ENCODE peak calls at places on chromosomes 2 and 18, in ten cellular contexts. One of them, this sample, is unnamed.

GRCh38 chr18:73895701-73896100 is 251.9 kb downstream of the FBXO15 start:
- DNase-seq in left ventricle myocardium inferior: no peak
- DNase-seq in choroid plexus epithelial cell: no peak
- DNase-seq in GM20000: no peak
- DNase-seq in foreskin melanocyte: no peak
- DNase-seq in stimulated activated CD4-positive, alpha-beta T cell treated with anti-CD3 and anti-CD28 coated beads, Interleukin-15, amount 100 ng/mL, for 1 hour: no peak
- DNase-seq in HTR-8/SVneo: no peak
- DNase-seq in AML-193: no peak
- DNase-seq in NT2/D1: no peak
- DNase-seq in NCI-H510A treated with DMSO at 0.1 percent for 48 hours: peak; percentile 97
- DNase-seq in this sample: no peak

GRCh38 chr2:18949871-18950597 is 360.7 kb upstream of the NT5C1B start:
- DNase-seq in NCI-H510A treated with DMSO at 0.1 percent for 48 hours: no peak
- DNase-seq in stimulated activated CD4-positive, alpha-beta T cell treated with anti-CD3 and anti-CD28 coated beads, Interleukin-15, amount 100 ng/mL, for 1 hour: no peak
- DNase-seq in foreskin melanocyte: peak; percentile 15
- DNase-seq in AML-193: no peak
- DNase-seq in GM20000: no peak
- DNase-seq in NT2/D1: no peak
- DNase-seq in HTR-8/SVneo: peak; percentile 53
- DNase-seq in left ventricle myocardium inferior: no peak
- DNase-seq in choroid plexus epithelial cell: peak; percentile 93
- DNase-seq in this sample: no peak

GRCh38 chr2:83196225-83196624 is 1262.9 kb downstream of the SUCLG1 start:
- DNase-seq in GM20000: no peak
- DNase-seq in choroid plexus epithelial cell: peak; percentile 77
- DNase-seq in HTR-8/SVneo: peak; percentile 46
- DNase-seq in left ventricle myocardium inferior: no peak
- DNase-seq in foreskin melanocyte: peak; percentile 9
- DNase-seq in NT2/D1: no peak
- DNase-seq in stimulated activated CD4-positive, alpha-beta T cell treated with anti-CD3 and anti-CD28 coated beads, Interleukin-15, amount 100 ng/mL, for 1 hour: no peak
- DNase-seq in AML-193: peak; percentile 2
- DNase-seq in NCI-H510A treated with DMSO at 0.1 percent for 48 hours: peak; percentile 52
- DNase-seq in this sample: no peak

GRCh38 chr18:3453540-3454364 is 3.8 kb downstream of the TGIF1 start:
- DNase-seq in foreskin melanocyte: peak; percentile 96
- DNase-seq in left ventricle myocardium inferior: peak; percentile 20
- DNase-seq in HTR-8/SVneo: no peak
- DNase-seq in choroid plexus epithelial cell: peak; percentile 96
- DNase-seq in NCI-H510A treated with DMSO at 0.1 percent for 48 hours: peak; percentile 40
- DNase-seq in AML-193: peak; percentile 56
- DNase-seq in NT2/D1: no peak
- DNase-seq in stimulated activated CD4-positive, alpha-beta T cell treated with anti-CD3 and anti-CD28 coated beads, Interleukin-15, amount 100 ng/mL, for 1 hour: no peak
- DNase-seq in GM20000: peak; percentile 25
- DNase-seq in this sample: peak; percentile 20

GRCh38 chr2:117065912-117066311 is 748.6 kb upstream of the DDX18 start:
- DNase-seq in NT2/D1: no peak
- DNase-seq in choroid plexus epithelial cell: no peak
- DNase-seq in stimulated activated CD4-positive, alpha-beta T cell treated with anti-CD3 and anti-CD28 coated beads, Interleukin-15, amount 100 ng/mL, for 1 hour: no peak
- DNase-seq in GM20000: no peak
- DNase-seq in AML-193: no peak
- DNase-seq in foreskin melanocyte: peak; percentile 40
- DNase-seq in NCI-H510A treated with DMSO at 0.1 percent for 48 hours: no peak
- DNase-seq in HTR-8/SVneo: no peak
- DNase-seq in left ventricle myocardium inferior: no peak
- DNase-seq in this sample: no peak

GRCh38 chr18:32714571-32715148 is 58.2 kb downstream of the KLHL14 start:
- DNase-seq in stimulated activated CD4-positive, alpha-beta T cell treated with anti-CD3 and anti-CD28 coated beads, Interleukin-15, amount 100 ng/mL, for 1 hour: no peak
- DNase-seq in choroid plexus epithelial cell: peak; percentile 86
- DNase-seq in GM20000: peak; percentile 48
- DNase-seq in NCI-H510A treated with DMSO at 0.1 percent for 48 hours: peak; percentile 98
- DNase-seq in NT2/D1: peak; percentile 73
- DNase-seq in HTR-8/SVneo: peak; percentile 2
- DNase-seq in AML-193: peak; percentile 60
- DNase-seq in left ventricle myocardium inferior: no peak
- DNase-seq in foreskin melanocyte: peak; percentile 82
- DNase-seq in this sample: no peak

GRCh38 chr2:85057236-85057635 is 76.0 kb upstream of the TCF7L1 start:
- DNase-seq in choroid plexus epithelial cell: no peak
- DNase-seq in left ventricle myocardium inferior: no peak
- DNase-seq in stimulated activated CD4-positive, alpha-beta T cell treated with anti-CD3 and anti-CD28 coated beads, Interleukin-15, amount 100 ng/mL, for 1 hour: no peak
- DNase-seq in NCI-H510A treated with DMSO at 0.1 percent for 48 hours: peak; percentile 72
- DNase-seq in HTR-8/SVneo: no peak
- DNase-seq in foreskin melanocyte: no peak
- DNase-seq in NT2/D1: no peak
- DNase-seq in GM20000: no peak
- DNase-seq in AML-193: no peak
- DNase-seq in this sample: no peak

GRCh38 chr2:71071681-71072398 is 3.4 kb downstream of the NAGK start:
- DNase-seq in NT2/D1: no peak
- DNase-seq in stimulated activated CD4-positive, alpha-beta T cell treated with anti-CD3 and anti-CD28 coated beads, Interleukin-15, amount 100 ng/mL, for 1 hour: peak; percentile 30
- DNase-seq in choroid plexus epithelial cell: peak; percentile 17
- DNase-seq in AML-193: peak; percentile 97
- DNase-seq in left ventricle myocardium inferior: peak; percentile 23
- DNase-seq in foreskin melanocyte: peak; percentile 77
- DNase-seq in HTR-8/SVneo: no peak
- DNase-seq in NCI-H510A treated with DMSO at 0.1 percent for 48 hours: no peak
- DNase-seq in GM20000: peak; percentile 80
- DNase-seq in this sample: peak; percentile 7

GRCh38 chr2:72859831-72860262 is 27.4 kb upstream of the SPR start:
- DNase-seq in AML-193: peak; percentile 22
- DNase-seq in HTR-8/SVneo: peak; percentile 64
- DNase-seq in GM20000: peak; percentile 61
- DNase-seq in NCI-H510A treated with DMSO at 0.1 percent for 48 hours: peak; percentile 78
- DNase-seq in choroid plexus epithelial cell: peak; percentile 81
- DNase-seq in NT2/D1: peak; percentile 67
- DNase-seq in stimulated activated CD4-positive, alpha-beta T cell treated with anti-CD3 and anti-CD28 coated beads, Interleukin-15, amount 100 ng/mL, for 1 hour: peak; percentile 18
- DNase-seq in left ventricle myocardium inferior: no peak
- DNase-seq in foreskin melanocyte: peak; percentile 27
- DNase-seq in this sample: peak; percentile 16

GRCh38 chr18:60892441-60892840 is 440.8 kb upstream of the CDH20 start:
- DNase-seq in left ventricle myocardium inferior: no peak
- DNase-seq in NT2/D1: no peak
- DNase-seq in NCI-H510A treated with DMSO at 0.1 percent for 48 hours: no peak
- DNase-seq in HTR-8/SVneo: no peak
- DNase-seq in AML-193: no peak
- DNase-seq in foreskin melanocyte: no peak
- DNase-seq in GM20000: no peak
- DNase-seq in choroid plexus epithelial cell: peak; percentile 59
- DNase-seq in stimulated activated CD4-positive, alpha-beta T cell treated with anti-CD3 and anti-CD28 coated beads, Interleukin-15, amount 100 ng/mL, for 1 hour: no peak
- DNase-seq in this sample: no peak

GRCh38 chr2:190216829-190217228 is 102.8 kb downstream of the HIBCH start:
- DNase-seq in HTR-8/SVneo: no peak
- DNase-seq in AML-193: no peak
- DNase-seq in foreskin melanocyte: no peak
- DNase-seq in GM20000: no peak
- DNase-seq in stimulated activated CD4-positive, alpha-beta T cell treated with anti-CD3 and anti-CD28 coated beads, Interleukin-15, amount 100 ng/mL, for 1 hour: no peak
- DNase-seq in NCI-H510A treated with DMSO at 0.1 percent for 48 hours: peak; percentile 94
- DNase-seq in left ventricle myocardium inferior: peak; percentile 41
- DNase-seq in NT2/D1: peak; percentile 23
- DNase-seq in choroid plexus epithelial cell: peak; percentile 20
- DNase-seq in this sample: no peak

GRCh38 chr2:179569834-179570233 is 291.6 kb downstream of the ZNF385B start:
- DNase-seq in GM20000: no peak
- DNase-seq in foreskin melanocyte: no peak
- DNase-seq in choroid plexus epithelial cell: peak; percentile 85
- DNase-seq in stimulated activated CD4-positive, alpha-beta T cell treated with anti-CD3 and anti-CD28 coated beads, Interleukin-15, amount 100 ng/mL, for 1 hour: no peak
- DNase-seq in NT2/D1: no peak
- DNase-seq in NCI-H510A treated with DMSO at 0.1 percent for 48 hours: no peak
- DNase-seq in left ventricle myocardium inferior: no peak
- DNase-seq in AML-193: no peak
- DNase-seq in HTR-8/SVneo: peak; percentile 63
- DNase-seq in this sample: peak; percentile 41

GRCh38 chr2:17051558-17051957 is 385.9 kb upstream of the CYRIA start:
- DNase-seq in left ventricle myocardium inferior: no peak
- DNase-seq in choroid plexus epithelial cell: peak; percentile 18
- DNase-seq in HTR-8/SVneo: no peak
- DNase-seq in GM20000: no peak
- DNase-seq in NCI-H510A treated with DMSO at 0.1 percent for 48 hours: no peak
- DNase-seq in foreskin melanocyte: peak; percentile 74
- DNase-seq in stimulated activated CD4-positive, alpha-beta T cell treated with anti-CD3 and anti-CD28 coated beads, Interleukin-15, amount 100 ng/mL, for 1 hour: no peak
- DNase-seq in AML-193: no peak
- DNase-seq in NT2/D1: no peak
- DNase-seq in this sample: no peak

GRCh38 chr18:31045599-31045998 is 3.1 kb upstream of the DSC3 start:
- DNase-seq in NCI-H510A treated with DMSO at 0.1 percent for 48 hours: no peak
- DNase-seq in HTR-8/SVneo: no peak
- DNase-seq in AML-193: no peak
- DNase-seq in foreskin melanocyte: no peak
- DNase-seq in choroid plexus epithelial cell: no peak
- DNase-seq in left ventricle myocardium inferior: no peak
- DNase-seq in stimulated activated CD4-positive, alpha-beta T cell treated with anti-CD3 and anti-CD28 coated beads, Interleukin-15, amount 100 ng/mL, for 1 hour: no peak
- DNase-seq in NT2/D1: no peak
- DNase-seq in GM20000: no peak
- DNase-seq in this sample: no peak

GRCh38 chr2:156189143-156189542 is 143.4 kb downstream of the NR4A2 start:
- DNase-seq in AML-193: no peak
- DNase-seq in NT2/D1: no peak
- DNase-seq in HTR-8/SVneo: no peak
- DNase-seq in choroid plexus epithelial cell: no peak
- DNase-seq in NCI-H510A treated with DMSO at 0.1 percent for 48 hours: peak; percentile 61
- DNase-seq in GM20000: no peak
- DNase-seq in stimulated activated CD4-positive, alpha-beta T cell treated with anti-CD3 and anti-CD28 coated beads, Interleukin-15, amount 100 ng/mL, for 1 hour: no peak
- DNase-seq in foreskin melanocyte: no peak
- DNase-seq in left ventricle myocardium inferior: no peak
- DNase-seq in this sample: no peak

GRCh38 chr18:54284967-54285785 is 15.9 kb downstream of the POLI start:
- DNase-seq in NCI-H510A treated with DMSO at 0.1 percent for 48 hours: no peak
- DNase-seq in GM20000: peak; percentile 79
- DNase-seq in NT2/D1: no peak
- DNase-seq in HTR-8/SVneo: no peak
- DNase-seq in stimulated activated CD4-positive, alpha-beta T cell treated with anti-CD3 and anti-CD28 coated beads, Interleukin-15, amount 100 ng/mL, for 1 hour: no peak
- DNase-seq in choroid plexus epithelial cell: peak; percentile 83
- DNase-seq in left ventricle myocardium inferior: peak; percentile 55
- DNase-seq in AML-193: no peak
- DNase-seq in foreskin melanocyte: no peak
- DNase-seq in this sample: no peak

GRCh38 chr2:165425556-165425955 is 43.9 kb upstream of the CSRNP3 start:
- DNase-seq in GM20000: no peak
- DNase-seq in HTR-8/SVneo: no peak
- DNase-seq in foreskin melanocyte: no peak
- DNase-seq in NT2/D1: no peak
- DNase-seq in AML-193: no peak
- DNase-seq in left ventricle myocardium inferior: no peak
- DNase-seq in NCI-H510A treated with DMSO at 0.1 percent for 48 hours: no peak
- DNase-seq in stimulated activated CD4-positive, alpha-beta T cell treated with anti-CD3 and anti-CD28 coated beads, Interleukin-15, amount 100 ng/mL, for 1 hour: no peak
- DNase-seq in choroid plexus epithelial cell: no peak
- DNase-seq in this sample: no peak

GRCh38 chr2:237872178-237872887 is 12.9 kb downstream of the RAMP1 start:
- DNase-seq in foreskin melanocyte: no peak
- DNase-seq in GM20000: no peak
- DNase-seq in choroid plexus epithelial cell: no peak
- DNase-seq in NT2/D1: no peak
- DNase-seq in left ventricle myocardium inferior: no peak
- DNase-seq in stimulated activated CD4-positive, alpha-beta T cell treated with anti-CD3 and anti-CD28 coated beads, Interleukin-15, amount 100 ng/mL, for 1 hour: no peak
- DNase-seq in HTR-8/SVneo: no peak
- DNase-seq in AML-193: no peak
- DNase-seq in NCI-H510A treated with DMSO at 0.1 percent for 48 hours: no peak
- DNase-seq in this sample: no peak

GRCh38 chr18:34993289-34993688 is 47.9 kb upstream of the MAPRE2 start:
- DNase-seq in left ventricle myocardium inferior: no peak
- DNase-seq in NT2/D1: no peak
- DNase-seq in GM20000: no peak
- DNase-seq in AML-193: peak; percentile 43
- DNase-seq in HTR-8/SVneo: no peak
- DNase-seq in foreskin melanocyte: no peak
- DNase-seq in choroid plexus epithelial cell: no peak
- DNase-seq in stimulated activated CD4-positive, alpha-beta T cell treated with anti-CD3 and anti-CD28 coated beads, Interleukin-15, amount 100 ng/mL, for 1 hour: no peak
- DNase-seq in NCI-H510A treated with DMSO at 0.1 percent for 48 hours: no peak
- DNase-seq in this sample: no peak

GRCh38 chr2:213411582-213412289 is 127.5 kb downstream of the SPAG16 start:
- DNase-seq in AML-193: no peak
- DNase-seq in foreskin melanocyte: no peak
- DNase-seq in stimulated activated CD4-positive, alpha-beta T cell treated with anti-CD3 and anti-CD28 coated beads, Interleukin-15, amount 100 ng/mL, for 1 hour: no peak
- DNase-seq in NT2/D1: no peak
- DNase-seq in HTR-8/SVneo: no peak
- DNase-seq in NCI-H510A treated with DMSO at 0.1 percent for 48 hours: no peak
- DNase-seq in choroid plexus epithelial cell: no peak
- DNase-seq in left ventricle myocardium inferior: no peak
- DNase-seq in GM20000: no peak
- DNase-seq in this sample: no peak

GRCh38 chr2:170165129-170165528 is 12.8 kb upstream of the MYO3B start:
- DNase-seq in foreskin melanocyte: no peak
- DNase-seq in NCI-H510A treated with DMSO at 0.1 percent for 48 hours: no peak
- DNase-seq in HTR-8/SVneo: no peak
- DNase-seq in stimulated activated CD4-positive, alpha-beta T cell treated with anti-CD3 and anti-CD28 coated beads, Interleukin-15, amount 100 ng/mL, for 1 hour: no peak
- DNase-seq in NT2/D1: no peak
- DNase-seq in left ventricle myocardium inferior: no peak
- DNase-seq in GM20000: no peak
- DNase-seq in AML-193: no peak
- DNase-seq in choroid plexus epithelial cell: no peak
- DNase-seq in this sample: no peak

GRCh38 chr2:223856021-223856420 is 18.6 kb upstream of the AP1S3 start:
- DNase-seq in foreskin melanocyte: no peak
- DNase-seq in left ventricle myocardium inferior: no peak
- DNase-seq in NT2/D1: no peak
- DNase-seq in HTR-8/SVneo: no peak
- DNase-seq in choroid plexus epithelial cell: peak; percentile 21
- DNase-seq in AML-193: no peak
- DNase-seq in stimulated activated CD4-positive, alpha-beta T cell treated with anti-CD3 and anti-CD28 coated beads, Interleukin-15, amount 100 ng/mL, for 1 hour: no peak
- DNase-seq in NCI-H510A treated with DMSO at 0.1 percent for 48 hours: no peak
- DNase-seq in GM20000: no peak
- DNase-seq in this sample: no peak

GRCh38 chr2:241935314-241935713 is 65.8 kb downstream of the RTP5 start:
- DNase-seq in choroid plexus epithelial cell: peak; percentile 67
- DNase-seq in stimulated activated CD4-positive, alpha-beta T cell treated with anti-CD3 and anti-CD28 coated beads, Interleukin-15, amount 100 ng/mL, for 1 hour: no peak
- DNase-seq in GM20000: no peak
- DNase-seq in AML-193: no peak
- DNase-seq in foreskin melanocyte: no peak
- DNase-seq in NCI-H510A treated with DMSO at 0.1 percent for 48 hours: no peak
- DNase-seq in left ventricle myocardium inferior: no peak
- DNase-seq in HTR-8/SVneo: peak; percentile 57
- DNase-seq in NT2/D1: no peak
- DNase-seq in this sample: no peak

GRCh38 chr2:132909427-132909826 is 239.4 kb upstream of the LYPD1 start:
- DNase-seq in AML-193: no peak
- DNase-seq in stimulated activated CD4-positive, alpha-beta T cell treated with anti-CD3 and anti-CD28 coated beads, Interleukin-15, amount 100 ng/mL, for 1 hour: no peak
- DNase-seq in NCI-H510A treated with DMSO at 0.1 percent for 48 hours: no peak
- DNase-seq in choroid plexus epithelial cell: no peak
- DNase-seq in NT2/D1: no peak
- DNase-seq in left ventricle myocardium inferior: no peak
- DNase-seq in HTR-8/SVneo: peak; percentile 7
- DNase-seq in foreskin melanocyte: no peak
- DNase-seq in GM20000: no peak
- DNase-seq in this sample: no peak

GRCh38 chr2:240911641-240912265 is 5.6 kb downstream of the CROCC2 start:
- DNase-seq in foreskin melanocyte: no peak
- DNase-seq in NCI-H510A treated with DMSO at 0.1 percent for 48 hours: no peak
- DNase-seq in stimulated activated CD4-positive, alpha-beta T cell treated with anti-CD3 and anti-CD28 coated beads, Interleukin-15, amount 100 ng/mL, for 1 hour: no peak
- DNase-seq in GM20000: no peak
- DNase-seq in HTR-8/SVneo: no peak
- DNase-seq in AML-193: no peak
- DNase-seq in NT2/D1: no peak
- DNase-seq in left ventricle myocardium inferior: no peak
- DNase-seq in choroid plexus epithelial cell: no peak
- DNase-seq in this sample: no peak

This sample was measured in gastrocnemius medialis.